ENCODE peak calls at places on chromosomes 3 and 15, in nine cellular contexts. X is stimulated activated CD8-positive, alpha-beta memory T cell treated with anti-CD3 and anti-CD28 coated beads, Interleukin-15, amount 100 ng/mL, for 1 hour; V is NCI-H1417 treated with DMSO at 0.1 percent for 48 hours; T is NCI-H2171 treated with DMSO at 0.1 percent for 48 hours; P is NCI-H146; D is CD4-positive, alpha-beta memory T cell; E is CD8-positive, alpha-beta T cell; F is CD4-positive, CD25-positive, alpha-beta regulatory T cell; G is activated CD4-positive, alpha-beta T cell treated with anti-CD3 and anti-CD28 coated beads for 48 hours. N is an unnamed sample.

GRCh38 chr3:39191103-39191502 is 1.3 kb downstream of the XIRP1 start:
- DNase-seq in X (no peak), V (no peak), T (no peak), P (no peak), D (no peak), E (no peak), F (no peak), G (no peak), N (no peak)

GRCh38 chr15:56772868-56773639 is 39.7 kb upstream of the ZNF280D start:
- DNase-seq in X (no peak), V (peak), T (no peak), P (peak), D (no peak), E (no peak), F (no peak), G (no peak), N (no peak)

GRCh38 chr15:32676095-32676643 is 34.7 kb downstream of the SCG5 start:
- DNase-seq in X (no peak), V (no peak), T (peak), P (no peak), D (no peak), E (no peak), F (no peak), G (no peak), N (no peak)

GRCh38 chr3:14145670-14146380 is 21.0 kb downstream of the TMEM43 start:
- DNase-seq in X (no peak), V (no peak), T (no peak), P (no peak), D (no peak), E (no peak), F (no peak), G (no peak), N (no peak)

GRCh38 chr3:50205719-50206276 is 727 bp downstream of the SLC38A3 start:
- DNase-seq in X (no peak), V (no peak), T (no peak), P (peak), D (peak), E (peak), F (peak), G (peak), N (no peak)

GRCh38 chr15:80585544-80586018 is 109.5 kb upstream of the ABHD17C start:
- DNase-seq in X (no peak), V (no peak), T (no peak), P (peak), D (no peak), E (no peak), F (no peak), G (no peak), N (no peak)

GRCh38 chr3:43644443-43644842 is 22.6 kb upstream of the ANO10 start:
- DNase-seq in X (no peak), V (no peak), T (peak), P (no peak), D (no peak), E (no peak), F (no peak), G (no peak), N (no peak)

GRCh38 chr3:152817400-152817799 is 17.5 kb upstream of the P2RY1 start:
- DNase-seq in X (no peak), V (no peak), T (no peak), P (no peak), D (no peak), E (no peak), F (no peak), G (no peak), N (no peak)

GRCh38 chr15:47429376-47429775 is 287.9 kb upstream of the SEMA6D start:
- DNase-seq in X (no peak), V (no peak), T (no peak), P (no peak), D (no peak), E (no peak), F (no peak), G (no peak), N (no peak)

GRCh38 chr15:42719051-42719450 is 17.9 kb downstream of the CDAN1 start:
- DNase-seq in X (no peak), V (no peak), T (no peak), P (no peak), D (no peak), E (no peak), F (no peak), G (no peak), N (no peak)